ENCODE peak calls at places on chromosomes 12 and 14, in four cellular contexts. O is uterus, Z is esophagus squamous epithelium, P is heart left ventricle. J is an unnamed sample.

GRCh38 chr12:94185801-94186200 is 37.4 kb downstream of the PLXNC1 start:
- DNase-seq in P (no peak), Z (no peak), O (no peak), J (no peak)

GRCh38 chr12:1591543-1591942 is 2.8 kb downstream of the FBXL14 start:
- DNase-seq in O (no peak), Z (no peak), P (no peak), J (no peak)

GRCh38 chr12:106648736-106649135 is 65.9 kb downstream of the RFX4 start:
- DNase-seq in P (no peak), Z (no peak), O (no peak), J (no peak)

GRCh38 chr14:57150449-57150848 is 118.3 kb downstream of the EXOC5 start:
- DNase-seq in O (no peak), Z (no peak), P (no peak), J (no peak)

GRCh38 chr14:25953532-25954144 is 644.2 kb downstream of the NOVA1 start:
- DNase-seq in Z (peak), O (peak), P (no peak), J (peak)

GRCh38 chr12:810635-811415 is 58.4 kb downstream of the WNK1 start:
- DNase-seq in Z (no peak), O (no peak), P (no peak), J (no peak)

GRCh38 chr12:40970320-40970907 is 217.7 kb upstream of the PDZRN4 start:
- DNase-seq in P (no peak), O (no peak), Z (no peak), J (no peak)

GRCh38 chr14:28766505-28767238 is at the start of gene FOXG1:
- DNase-seq in Z (no peak), P (no peak), O (no peak), J (no peak)

GRCh38 chr12:14905269-14906004 is 19.8 kb upstream of the MGP start:
- DNase-seq in O (no peak), P (peak), Z (no peak), J (peak)

GRCh38 chr14:69839017-69839416 is 40.2 kb upstream of the SMOC1 start:
- DNase-seq in Z (no peak), P (no peak), O (no peak), J (no peak)

GRCh38 chr14:99200654-99201005 is 71.4 kb downstream of the BCL11B start:
- DNase-seq in P (no peak), O (no peak), Z (no peak), J (no peak)

GRCh38 chr14:34203271-34203722 is 252.4 kb upstream of the EGLN3 start:
- DNase-seq in O (no peak), Z (no peak), P (no peak), J (no peak)

GRCh38 chr12:68291396-68292036 is 38.1 kb upstream of the IL22 start:
- DNase-seq in Z (no peak), P (no peak), O (no peak), J (no peak)

DNA sequence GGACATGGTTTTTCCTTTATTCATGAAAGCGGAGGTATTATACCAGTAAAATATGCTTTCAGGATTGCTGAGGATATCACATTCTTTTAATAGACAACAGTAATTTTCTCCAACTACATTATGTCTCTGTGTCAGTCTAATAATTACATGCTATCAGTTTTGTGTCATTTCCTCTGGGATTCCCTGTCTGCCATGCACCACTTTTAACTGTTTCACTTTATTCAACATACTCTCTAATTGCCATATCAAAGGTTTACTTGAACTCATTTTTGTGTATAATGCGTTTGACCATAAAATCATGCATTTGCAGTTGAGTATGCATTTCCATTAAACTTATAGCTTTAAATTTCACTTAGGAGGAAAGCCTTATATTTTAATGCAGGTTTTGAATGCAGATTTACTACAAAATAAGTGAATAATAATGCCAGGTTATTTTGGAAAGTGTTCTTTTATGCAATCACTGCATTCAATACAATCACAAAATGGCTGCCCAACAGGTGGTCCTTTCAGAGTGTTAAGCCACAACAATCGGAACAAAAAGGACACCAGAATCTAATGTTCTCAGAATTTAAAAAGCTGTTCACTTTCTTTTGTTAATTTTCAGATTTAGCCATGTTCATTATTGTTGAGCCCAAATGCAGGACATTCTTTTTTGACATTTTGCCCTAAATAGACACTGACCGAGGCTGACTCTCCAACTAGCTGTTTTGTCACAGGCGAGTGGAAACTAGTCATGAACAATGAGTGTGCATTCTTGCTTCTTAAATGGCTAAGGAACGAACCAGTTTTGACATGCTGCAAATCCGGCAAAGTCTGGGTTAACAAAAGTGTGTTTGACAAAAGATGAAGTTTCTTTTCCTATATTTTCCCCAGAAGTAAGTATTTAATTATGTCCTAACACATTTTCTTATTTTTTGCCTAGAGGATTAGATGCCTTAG is 40.9 kb downstream of the MBIP start:
- DNase-seq in O (no peak), Z (no peak), P (no peak), J (no peak)
- H3K4me3 ChIP-seq in O (no peak), Z (no peak), P (no peak), J (no peak)

DNA sequence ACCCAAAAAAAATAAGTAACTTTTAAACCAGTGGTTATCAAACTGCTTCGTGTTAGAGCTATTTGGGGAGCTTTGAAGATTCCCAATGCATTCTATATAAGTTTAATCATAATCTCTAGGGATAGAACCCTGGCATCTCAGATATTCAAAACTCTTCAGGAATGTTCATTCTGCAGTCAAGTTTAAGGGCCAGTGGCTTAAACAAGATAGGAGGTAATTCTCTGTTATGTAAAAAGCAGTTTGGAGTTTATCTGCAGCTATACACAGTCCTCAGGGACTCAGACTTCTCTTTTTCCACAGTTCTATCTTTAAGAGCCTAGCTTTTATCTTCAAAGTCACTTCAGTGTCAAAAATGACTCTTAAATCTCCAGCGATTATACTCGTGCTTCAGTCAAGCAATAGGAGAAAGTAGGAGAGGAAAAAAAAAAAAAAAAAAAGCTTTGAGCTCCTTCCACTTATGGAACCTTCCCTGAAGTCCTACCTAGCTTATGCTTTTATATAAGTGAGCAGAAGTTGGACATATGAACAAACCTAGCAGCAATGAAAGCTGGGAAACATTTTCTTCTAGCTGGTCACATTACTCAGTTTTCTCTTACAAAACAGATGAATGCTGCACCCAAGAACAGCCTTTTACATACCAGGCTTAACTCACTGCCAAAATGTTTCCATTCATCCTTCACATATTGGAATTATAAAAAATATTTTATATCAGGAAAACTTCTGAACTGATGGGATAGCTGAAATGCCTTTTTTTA is 302.8 kb downstream of the FSCB start:
- DNase-seq in P (no peak), Z (no peak), O (no peak), J (no peak)
- H3K27ac ChIP-seq in P (no peak), Z (no peak), O (no peak), J (no peak)

GRCh38 chr12:88951860-88952483 is 371.7 kb upstream of the KITLG start:
- DNase-seq in Z (no peak), P (no peak), O (no peak), J (no peak)
- TF ChIP-seq POLR2A in Z (no peak), P (no peak), O (no peak), J (no peak)

DNA sequence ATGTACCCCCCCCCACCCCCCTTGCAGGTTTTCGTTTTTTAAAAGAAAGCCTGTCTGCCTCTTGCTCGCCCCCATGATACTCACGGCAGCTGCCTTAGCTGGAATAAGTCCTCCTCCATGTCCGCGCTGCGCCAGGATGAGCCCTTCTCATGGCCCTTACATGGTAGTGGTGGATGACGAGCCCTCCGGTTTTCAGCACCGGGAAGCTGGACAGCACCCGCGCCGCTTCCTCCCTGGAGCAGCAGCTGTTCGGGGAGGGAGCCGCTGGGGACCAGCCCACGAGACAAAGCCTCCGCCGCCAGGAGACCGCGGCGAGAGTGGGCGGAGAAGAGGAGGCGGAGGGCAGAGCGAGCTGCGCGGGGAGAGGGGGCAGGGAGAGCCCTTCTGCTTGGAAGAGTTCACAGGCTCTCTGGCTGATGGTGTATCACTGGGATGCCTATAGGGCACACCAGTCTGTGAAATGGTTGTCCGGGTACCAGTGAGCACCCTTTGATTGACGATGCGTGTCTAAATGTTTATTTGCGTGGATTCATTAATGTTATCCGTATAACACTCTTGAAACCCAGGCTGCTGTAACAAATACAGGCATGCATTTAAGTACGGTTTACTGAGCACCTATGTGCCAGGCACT is at the start of gene SVOP:
- DNase-seq in P (peak), Z (no peak), O (peak), J (peak)
- H3K4me3 ChIP-seq in P (no peak), Z (no peak), O (no peak), J (no peak)

DNA sequence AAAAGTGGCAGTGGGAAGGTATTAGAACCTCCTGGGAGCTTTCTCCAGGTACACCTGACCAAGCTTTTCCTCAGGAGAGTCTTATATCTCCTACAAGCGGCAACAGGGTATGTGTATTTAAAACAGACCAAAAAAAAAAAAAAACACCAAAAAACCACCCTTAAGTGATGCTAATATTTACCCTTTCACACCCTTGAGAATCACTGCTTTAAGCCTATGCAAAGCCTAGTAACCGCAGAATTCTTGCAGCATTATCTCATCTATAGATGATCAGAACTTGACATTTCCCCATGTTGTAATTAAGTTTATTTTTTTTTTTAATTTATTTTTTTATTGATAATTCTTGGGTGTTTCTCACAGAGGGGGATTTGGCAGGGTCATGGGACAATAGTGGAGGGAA is 19.3 kb downstream of the ZNF641 start:
- DNase-seq in P (no peak), Z (no peak), O (no peak), J (no peak)
- H3K27ac ChIP-seq in P (no peak), Z (no peak), O (no peak), J (no peak)

GRCh38 chr14:68268197-68268596 is 448.6 kb downstream of the RAD51B start:
- DNase-seq in Z (no peak), O (no peak), P (no peak), J (no peak)

GRCh38 chr14:68270342-68270741 is 450.8 kb downstream of the RAD51B start:
- DNase-seq in Z (no peak), O (no peak), P (no peak), J (no peak)

GRCh38 chr14:68268719-68269118 is 449.1 kb downstream of the RAD51B start:
- DNase-seq in O (no peak), Z (no peak), P (no peak), J (no peak)

GRCh38 chr14:68266998-68267397 is 447.4 kb downstream of the RAD51B start:
- DNase-seq in P (no peak), O (no peak), Z (no peak), J (no peak)

GRCh38 chr14:68269136-68269535 is 449.6 kb downstream of the RAD51B start:
- DNase-seq in O (no peak), Z (no peak), P (no peak), J (no peak)
- TF ChIP-seq POLR2A in O (no peak), Z (no peak), P (no peak), J (no peak)

DNA sequence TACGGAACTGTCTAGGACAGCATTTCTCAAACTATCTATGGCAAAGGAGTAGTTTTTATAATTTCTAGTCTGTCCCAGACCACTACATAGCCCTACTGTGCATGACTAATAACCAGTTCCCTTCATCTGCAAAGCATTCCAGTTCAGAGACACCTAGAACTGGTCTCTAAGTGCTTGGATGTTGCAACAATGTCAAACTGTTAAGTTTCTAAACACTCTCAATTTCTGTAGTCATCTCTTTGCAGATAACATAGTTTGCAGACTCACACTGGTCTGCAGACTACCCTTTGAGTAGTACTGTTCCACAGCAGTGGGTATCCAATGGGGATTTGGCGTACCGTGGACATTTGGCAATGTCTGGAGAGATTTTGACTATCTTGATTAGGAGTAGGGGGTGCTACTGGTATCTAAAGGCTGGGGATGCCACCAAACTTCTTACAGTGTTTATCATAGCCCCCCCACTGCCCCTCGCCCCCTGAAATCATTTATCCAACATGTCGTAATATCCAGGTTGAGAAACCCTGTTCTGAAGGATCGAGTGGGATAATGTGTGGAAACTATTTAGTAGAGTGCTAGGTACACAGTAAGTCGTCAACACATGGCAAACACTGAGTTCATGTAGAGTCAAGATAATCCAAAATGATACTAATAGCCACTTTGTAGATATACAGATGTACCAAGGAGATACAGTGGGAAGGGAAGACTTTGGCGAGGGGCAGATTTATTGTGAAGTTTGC is 1.7 kb downstream of the C12orf76 start:
- DNase-seq in O (no peak), P (no peak), Z (no peak), J (no peak)
- H3K4me3 ChIP-seq in O (no peak), P (no peak), Z (no peak), J (no peak)

GRCh38 chr12:51388066-51388799 is 3.0 kb downstream of the GALNT6 start:
- DNase-seq in P (peak), Z (no peak), O (no peak), J (peak)
- H3K27ac ChIP-seq in P (no peak), Z (peak), O (no peak), J (peak)

GRCh38 chr12:64039285-64039871 is 182.7 kb downstream of the KICS2 start:
- DNase-seq in O (no peak), P (no peak), Z (no peak), J (no peak)

GRCh38 chr12:64034901-64035576 is 187.1 kb downstream of the KICS2 start:
- DNase-seq in Z (no peak), P (no peak), O (no peak), J (no peak)

DNA sequence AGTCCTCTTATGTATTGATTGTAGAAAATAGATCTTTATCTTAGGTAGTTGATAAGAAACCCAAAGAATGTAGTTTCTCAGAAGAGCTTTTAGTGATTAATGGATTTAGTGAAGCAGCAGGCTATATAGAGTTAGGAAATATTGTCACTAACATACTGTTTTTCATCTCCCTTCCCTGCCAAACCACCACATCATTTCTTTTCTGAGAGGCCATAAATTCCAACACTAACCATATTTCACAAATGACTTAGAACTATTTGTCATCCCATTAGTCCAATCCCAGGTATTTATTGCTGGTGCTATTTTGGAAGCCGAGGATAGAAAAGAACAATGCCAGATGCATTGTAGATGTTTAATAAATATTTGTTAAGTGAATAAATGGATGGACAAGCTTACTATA is 185.7 kb downstream of the KICS2 start:
- DNase-seq in P (no peak), O (no peak), Z (no peak), J (no peak)
- TF ChIP-seq POLR2A in P (no peak), O (no peak), Z (no peak), J (no peak)

GRCh38 chr12:124864326-124864752 is 675 bp upstream of the SCARB1 start:
- DNase-seq in P (no peak), Z (no peak), O (no peak), J (peak)

GRCh38 chr12:124863409-124864325 is at the start of gene SCARB1:
- DNase-seq in P (peak), Z (no peak), O (peak), J (peak)

GRCh38 chr12:124862768-124863408 is 776 bp downstream of the SCARB1 start:
- DNase-seq in Z (no peak), O (no peak), P (no peak), J (peak)

GRCh38 chr12:124861492-124861891 is 2.2 kb downstream of the SCARB1 start:
- DNase-seq in Z (no peak), O (no peak), P (peak), J (peak)

GRCh38 chr12:124861898-124862676 is 1.6 kb downstream of the SCARB1 start:
- DNase-seq in Z (no peak), O (no peak), P (no peak), J (no peak)
- H3K4me3 ChIP-seq in Z (no peak), O (no peak), P (no peak), J (no peak)

J was measured in adrenal gland.